ENCODE peak calls at places on chromosomes 12 and 14, in ten cellular contexts. B is fibroblast of mammary gland; H is nephron progenitor cell; U is fibroblast of the aortic adventitia; F is prostate gland; A is WTC11; W is pancreas; Y is esophagus squamous epithelium; C is CD8-positive, alpha-beta T cell; N is ascending aorta. P is an unnamed sample.

GRCh38 chr14:105538481-105539049 is 12.2 kb downstream of the TMEM121 start:
- DNase-seq in W (no peak), U (no peak), A (no peak), H (no peak), F (no peak), C (no peak), Y (no peak), N (no peak), B (no peak), P (no peak)

GRCh38 chr12:75341873-75342272 is 7.4 kb downstream of the GLIPR1L1 start:
- DNase-seq in H (no peak), F (no peak), W (no peak), C (no peak), Y (no peak), A (no peak), U (no peak), B (no peak), N (no peak), P (no peak)

GRCh38 chr12:47870175-47870781 is 34.5 kb downstream of the VDR start:
- DNase-seq in U (peak), N (peak), F (no peak), A (peak), Y (no peak), W (no peak), B (peak), C (no peak), H (peak), P (peak)

GRCh38 chr12:132723015-132723763 is 12.5 kb downstream of the PGAM5 start:
- DNase-seq in H (no peak), A (no peak), F (no peak), B (peak), U (no peak), C (no peak), Y (no peak), W (no peak), N (no peak), P (no peak)

GRCh38 chr14:94391284-94391914 is 3.0 kb upstream of the SERPINA1 start:
- DNase-seq in F (no peak), U (no peak), W (no peak), N (no peak), B (no peak), H (no peak), Y (no peak), A (no peak), C (no peak), P (no peak)

GRCh38 chr12:97394657-97395056 is 67.9 kb upstream of the RMST start:
- DNase-seq in A (no peak), F (no peak), C (no peak), B (no peak), Y (no peak), N (no peak), W (no peak), H (no peak), U (no peak), P (no peak)

GRCh38 chr12:89453121-89453520 is 71.5 kb downstream of the GALNT4 start:
- DNase-seq in W (no peak), B (no peak), H (no peak), U (no peak), Y (no peak), C (no peak), A (no peak), N (no peak), F (no peak), P (no peak)

GRCh38 chr12:41473441-41473840 is 285.3 kb downstream of the PDZRN4 start:
- DNase-seq in C (no peak), B (no peak), H (no peak), F (no peak), N (no peak), W (no peak), A (no peak), U (no peak), Y (no peak), P (no peak)

GRCh38 chr12:108833355-108833733 is 24.0 kb downstream of the SSH1 start:
- DNase-seq in W (no peak), Y (no peak), B (peak), C (no peak), A (no peak), F (peak), N (peak), H (no peak), U (peak), P (no peak)

GRCh38 chr14:70052990-70053389 is 135.8 kb downstream of the SLC8A3 start:
- DNase-seq in W (no peak), A (peak), C (no peak), F (no peak), N (no peak), B (peak), Y (no peak), H (peak), U (peak), P (no peak)

GRCh38 chr14:52923902-52924575 is 26.8 kb downstream of the FERMT2 start:
- DNase-seq in A (no peak), C (no peak), F (no peak), U (no peak), H (no peak), W (no peak), B (no peak), N (no peak), Y (no peak), P (no peak)

GRCh38 chr12:123983822-123984485 is 10.9 kb downstream of the ZNF664 start:
- DNase-seq in U (peak), F (peak), Y (no peak), B (peak), C (peak), A (peak), N (no peak), H (peak), W (no peak), P (no peak)

GRCh38 chr14:64761441-64762043 is 57.3 kb downstream of the PLEKHG3 start:
- DNase-seq in W (no peak), A (no peak), C (no peak), F (no peak), U (no peak), B (peak), Y (no peak), N (no peak), H (no peak), P (no peak)

GRCh38 chr14:85421166-85421877 is 108.6 kb upstream of the FLRT2 start:
- DNase-seq in C (no peak), F (no peak), N (no peak), Y (no peak), W (no peak), H (no peak), U (peak), B (peak), A (no peak), P (no peak)

GRCh38 chr14:63928744-63929174 is 76.0 kb downstream of the SYNE2 start:
- DNase-seq in U (peak), B (no peak), Y (no peak), C (no peak), F (no peak), N (no peak), H (no peak), W (no peak), A (no peak), P (no peak)

GRCh38 chr14:26486922-26487321 is 110.9 kb downstream of the NOVA1 start:
- DNase-seq in Y (no peak), W (no peak), A (no peak), B (no peak), U (no peak), H (no peak), N (no peak), C (no peak), F (no peak), P (no peak)

GRCh38 chr12:125944446-125944845 is 879.2 kb downstream of the AACS start:
- DNase-seq in W (no peak), N (no peak), F (no peak), Y (no peak), C (no peak), U (no peak), A (no peak), B (no peak), H (no peak), P (no peak)

GRCh38 chr12:123891516-123892179 is 81.0 kb downstream of the CCDC92 start:
- DNase-seq in H (no peak), C (no peak), Y (no peak), U (no peak), F (no peak), N (no peak), A (no peak), W (no peak), B (no peak), P (no peak)

GRCh38 chr12:50927356-50927755 is 25.0 kb upstream of the HIGD1C start:
- DNase-seq in A (no peak), U (no peak), W (no peak), B (no peak), F (no peak), H (no peak), Y (no peak), N (no peak), C (no peak), P (no peak)

GRCh38 chr14:77353469-77354141 is 23.3 kb downstream of the TMED8 start:
- DNase-seq in C (no peak), H (no peak), W (no peak), Y (no peak), A (no peak), B (no peak), F (no peak), U (no peak), N (no peak), P (no peak)

GRCh38 chr12:47417146-47417545 is 288.7 kb downstream of the RPAP3 start:
- DNase-seq in F (peak), A (no peak), H (no peak), C (no peak), Y (no peak), B (no peak), U (no peak), W (no peak), N (no peak), P (no peak)

GRCh38 chr14:105092912-105093425 is 27.7 kb upstream of the GPR132 start:
- DNase-seq in W (peak), A (no peak), B (no peak), H (peak), F (peak), Y (no peak), N (peak), C (peak), U (peak), P (no peak)

GRCh38 chr14:64604001-64604400 is 54.2 kb downstream of the PPP1R36 start:
- DNase-seq in B (no peak), N (no peak), W (no peak), H (no peak), Y (no peak), A (no peak), C (no peak), F (no peak), U (no peak), P (no peak)

GRCh38 chr12:103642240-103642864 is 55.3 kb downstream of the STAB2 start:
- DNase-seq in H (no peak), Y (no peak), U (no peak), C (no peak), N (no peak), F (no peak), A (no peak), B (no peak), W (no peak), P (no peak)

GRCh38 chr14:78673845-78674244 is 503.7 kb downstream of the NRXN3 start:
- DNase-seq in C (no peak), W (no peak), B (no peak), Y (no peak), N (no peak), A (no peak), F (no peak), H (no peak), U (no peak), P (no peak)
- TF ChIP-seq CTCF in C (no peak), W (no peak), B (no peak), Y (no peak), N (no peak), A (no peak), F (no peak), H (no peak), U (no peak), P (no peak)

GRCh38 chr12:70719672-70720420 is 82.6 kb upstream of the PTPRB start:
- DNase-seq in B (peak), U (peak), Y (no peak), A (peak), F (peak), W (no peak), N (no peak), H (peak), C (no peak), P (peak)

GRCh38 chr12:70721958-70722357 is 84.7 kb upstream of the PTPRB start:
- DNase-seq in F (no peak), Y (no peak), A (no peak), B (no peak), N (no peak), U (no peak), H (no peak), W (no peak), C (no peak), P (no peak)

GRCh38 chr12:70721216-70721615 is 84.0 kb upstream of the PTPRB start:
- DNase-seq in A (no peak), Y (no peak), B (no peak), W (no peak), U (no peak), N (no peak), F (no peak), C (no peak), H (no peak), P (no peak)

GRCh38 chr12:70722584-70723343 is 85.5 kb upstream of the PTPRB start:
- DNase-seq in Y (no peak), A (no peak), U (no peak), H (no peak), N (no peak), B (peak), C (no peak), W (no peak), F (no peak), P (no peak)

GRCh38 chr12:70724444-70724843 is 87.2 kb upstream of the PTPRB start:
- DNase-seq in N (no peak), H (no peak), A (no peak), U (peak), W (no peak), Y (no peak), B (peak), F (no peak), C (no peak), P (no peak)
- TF ChIP-seq CTCF in N (no peak), H (peak), A (no peak), U (no peak), W (no peak), Y (no peak), B (peak), F (no peak), C (no peak), P (no peak)

GRCh38 chr12:120367252-120367923 is 1.6 kb downstream of the MSI1 start:
- DNase-seq in A (peak), C (no peak), B (no peak), Y (no peak), H (peak), W (peak), N (no peak), U (no peak), F (no peak), P (peak)
- TF ChIP-seq CTCF in A (peak), C (no peak), B (peak), Y (no peak), H (peak), W (peak), N (no peak), U (peak), F (peak), P (peak)

GRCh38 chr12:48956279-48957140 is 777 bp downstream of the ARF3 start:
- DNase-seq in C (peak), H (peak), W (peak), B (peak), U (peak), Y (no peak), N (peak), F (peak), A (peak), P (peak)
- TF ChIP-seq CTCF in C (no peak), H (no peak), W (no peak), B (no peak), U (no peak), Y (no peak), N (no peak), F (no peak), A (no peak), P (no peak)

GRCh38 chr14:103727313-103728000 is 11.8 kb downstream of the ZFYVE21 start:
- DNase-seq in W (peak), A (no peak), H (no peak), N (no peak), B (no peak), U (no peak), F (peak), C (no peak), Y (no peak), P (peak)

GRCh38 chr14:103729496-103730448 is 14.2 kb downstream of the ZFYVE21 start:
- DNase-seq in U (no peak), Y (no peak), F (no peak), W (peak), A (no peak), C (no peak), B (no peak), H (no peak), N (no peak), P (no peak)

GRCh38 chr14:103730490-103731035 is 15.0 kb downstream of the ZFYVE21 start:
- DNase-seq in H (no peak), N (no peak), U (no peak), B (no peak), Y (no peak), F (peak), W (peak), A (no peak), C (no peak), P (no peak)

GRCh38 chr14:103728141-103728540 is 12.5 kb downstream of the ZFYVE21 start:
- DNase-seq in Y (no peak), W (no peak), F (no peak), B (no peak), A (no peak), C (no peak), U (no peak), N (no peak), H (no peak), P (no peak)

GRCh38 chr14:103728721-103729120 is 13.1 kb downstream of the ZFYVE21 start:
- DNase-seq in Y (no peak), A (no peak), N (no peak), W (no peak), B (no peak), F (peak), H (no peak), U (no peak), C (no peak), P (no peak)
- TF ChIP-seq CTCF in Y (no peak), A (no peak), N (no peak), W (no peak), B (no peak), F (peak), H (no peak), U (no peak), C (no peak), P (no peak)

GRCh38 chr12:95922231-95922630 is 20.2 kb downstream of the CCDC38 start:
- DNase-seq in N (no peak), F (no peak), Y (no peak), W (no peak), A (no peak), H (no peak), U (peak), B (peak), C (no peak), P (no peak)

GRCh38 chr12:95919110-95919509 is 23.3 kb downstream of the CCDC38 start:
- DNase-seq in W (no peak), B (no peak), A (no peak), U (no peak), N (no peak), Y (no peak), H (no peak), F (no peak), C (no peak), P (no peak)

GRCh38 chr12:95918194-95918993 is 24.0 kb downstream of the CCDC38 start:
- DNase-seq in F (peak), Y (no peak), H (peak), A (peak), W (no peak), N (no peak), C (peak), U (peak), B (peak), P (peak)
- TF ChIP-seq CTCF in F (peak), Y (peak), H (peak), A (peak), W (peak), N (peak), C (peak), U (peak), B (peak), P (peak)

GRCh38 chr12:100128509-100128908 is 14.2 kb downstream of the BLTP3B start:
- DNase-seq in C (no peak), N (peak), U (peak), A (peak), W (peak), Y (no peak), B (peak), F (no peak), H (peak), P (peak)
- TF ChIP-seq CTCF in C (no peak), N (peak), U (peak), A (no peak), W (no peak), Y (no peak), B (peak), F (no peak), H (no peak), P (no peak)

GRCh38 chr14:65940056-65940735 is 527.7 kb downstream of the FUT8 start:
- DNase-seq in A (no peak), U (no peak), N (no peak), W (no peak), Y (no peak), H (peak), B (no peak), F (no peak), C (no peak), P (peak)
- TF ChIP-seq CTCF in A (no peak), U (no peak), N (no peak), W (no peak), Y (no peak), H (peak), B (peak), F (no peak), C (no peak), P (peak)

GRCh38 chr14:103819503-103820307 is 27.7 kb downstream of the PPP1R13B start:
- DNase-seq in W (peak), C (no peak), H (peak), N (peak), Y (no peak), F (peak), A (peak), B (peak), U (peak), P (peak)
- TF ChIP-seq CTCF in W (no peak), C (no peak), H (no peak), N (no peak), Y (no peak), F (no peak), A (no peak), B (no peak), U (no peak), P (no peak)

GRCh38 chr12:128823916-128824839 is at the start of gene SLC15A4:
- DNase-seq in C (peak), H (peak), A (peak), F (peak), U (peak), N (peak), Y (peak), B (peak), W (peak), P (peak)
- TF ChIP-seq CTCF in C (no peak), H (no peak), A (no peak), F (no peak), U (peak), N (no peak), Y (no peak), B (peak), W (no peak), P (no peak)